ENCODE peak calls at places on chromosome 16, in nine cellular contexts. One of them, this sample, is unnamed.

GRCh38 chr16:50578147-50578546 is 30.0 kb downstream of the NKD1 start:
- DNase-seq in left ventricle myocardium inferior: no peak
- DNase-seq in HEK293T: no peak
- DNase-seq in activated T-cell treated with anti-CD3 and anti-CD28 coated beads, Interleukin-2, amount 50 U/mL, for 72 hours: no peak
- DNase-seq in ACHN: no peak
- DNase-seq in astrocyte: no peak
- DNase-seq in SJSA1: no peak
- DNase-seq in neural progenitor cell: no peak
- DNase-seq in iPS-NIHi11: no peak
- DNase-seq in this sample: no peak

GRCh38 chr16:26983426-26983825 is 83.3 kb upstream of the C16orf82 start:
- DNase-seq in left ventricle myocardium inferior: no peak
- DNase-seq in HEK293T: no peak
- DNase-seq in activated T-cell treated with anti-CD3 and anti-CD28 coated beads, Interleukin-2, amount 50 U/mL, for 72 hours: no peak
- DNase-seq in ACHN: no peak
- DNase-seq in astrocyte: peak; percentile 74
- DNase-seq in SJSA1: no peak
- DNase-seq in neural progenitor cell: no peak
- DNase-seq in iPS-NIHi11: no peak
- DNase-seq in this sample: no peak

GRCh38 chr16:20851601-20852000 is 45.3 kb downstream of the REXO5 start:
- DNase-seq in left ventricle myocardium inferior: peak; percentile 78
- DNase-seq in HEK293T: no peak
- DNase-seq in activated T-cell treated with anti-CD3 and anti-CD28 coated beads, Interleukin-2, amount 50 U/mL, for 72 hours: no peak
- DNase-seq in ACHN: peak; percentile 68
- DNase-seq in astrocyte: peak; percentile 94
- DNase-seq in SJSA1: no peak
- DNase-seq in neural progenitor cell: no peak
- DNase-seq in iPS-NIHi11: peak; percentile 43
- DNase-seq in this sample: peak; percentile 10

GRCh38 chr16:47460301-47460754 is 535 bp downstream of the ITFG1 start:
- DNase-seq in left ventricle myocardium inferior: no peak
- DNase-seq in HEK293T: no peak
- DNase-seq in activated T-cell treated with anti-CD3 and anti-CD28 coated beads, Interleukin-2, amount 50 U/mL, for 72 hours: no peak
- DNase-seq in ACHN: peak; percentile 48
- DNase-seq in astrocyte: peak; percentile 25
- DNase-seq in SJSA1: no peak
- DNase-seq in neural progenitor cell: no peak
- DNase-seq in iPS-NIHi11: peak; percentile 16
- DNase-seq in this sample: no peak

GRCh38 chr16:48165961-48166578 is 10.3 kb upstream of the ABCC12 start:
- DNase-seq in left ventricle myocardium inferior: no peak
- DNase-seq in HEK293T: no peak
- DNase-seq in activated T-cell treated with anti-CD3 and anti-CD28 coated beads, Interleukin-2, amount 50 U/mL, for 72 hours: no peak
- DNase-seq in ACHN: no peak
- DNase-seq in astrocyte: no peak
- DNase-seq in SJSA1: no peak
- DNase-seq in neural progenitor cell: no peak
- DNase-seq in iPS-NIHi11: no peak
- DNase-seq in this sample: no peak

GRCh38 chr16:25317732-25318316 is 60.2 kb upstream of the ZKSCAN2 start:
- DNase-seq in left ventricle myocardium inferior: no peak
- DNase-seq in HEK293T: no peak
- DNase-seq in activated T-cell treated with anti-CD3 and anti-CD28 coated beads, Interleukin-2, amount 50 U/mL, for 72 hours: no peak
- DNase-seq in ACHN: no peak
- DNase-seq in astrocyte: no peak
- DNase-seq in SJSA1: no peak
- DNase-seq in neural progenitor cell: no peak
- DNase-seq in iPS-NIHi11: no peak
- DNase-seq in this sample: no peak

GRCh38 chr16:74603848-74604247 is 3.1 kb downstream of the GLG1 start:
- DNase-seq in left ventricle myocardium inferior: no peak
- DNase-seq in HEK293T: no peak
- DNase-seq in activated T-cell treated with anti-CD3 and anti-CD28 coated beads, Interleukin-2, amount 50 U/mL, for 72 hours: no peak
- DNase-seq in ACHN: no peak
- DNase-seq in astrocyte: peak; percentile 26
- DNase-seq in SJSA1: no peak
- DNase-seq in neural progenitor cell: no peak
- DNase-seq in iPS-NIHi11: no peak
- DNase-seq in this sample: no peak

GRCh38 chr16:389317-389716 is 7.5 kb upstream of the PGAP6 start:
- DNase-seq in left ventricle myocardium inferior: no peak
- DNase-seq in HEK293T: no peak
- DNase-seq in activated T-cell treated with anti-CD3 and anti-CD28 coated beads, Interleukin-2, amount 50 U/mL, for 72 hours: no peak
- DNase-seq in ACHN: no peak
- DNase-seq in astrocyte: no peak
- DNase-seq in SJSA1: no peak
- DNase-seq in neural progenitor cell: no peak
- DNase-seq in iPS-NIHi11: no peak
- DNase-seq in this sample: no peak

GRCh38 chr16:4535627-4536108 is 2.9 kb downstream of the CDIP1 start:
- DNase-seq in left ventricle myocardium inferior: no peak
- DNase-seq in HEK293T: no peak
- DNase-seq in activated T-cell treated with anti-CD3 and anti-CD28 coated beads, Interleukin-2, amount 50 U/mL, for 72 hours: peak; percentile 54
- DNase-seq in ACHN: no peak
- DNase-seq in astrocyte: no peak
- DNase-seq in SJSA1: no peak
- DNase-seq in neural progenitor cell: no peak
- DNase-seq in iPS-NIHi11: no peak
- DNase-seq in this sample: no peak

GRCh38 chr16:87203060-87203656 is 114.0 kb downstream of the C16orf95 start:
- DNase-seq in left ventricle myocardium inferior: peak; percentile 51
- DNase-seq in HEK293T: peak; percentile 90
- DNase-seq in activated T-cell treated with anti-CD3 and anti-CD28 coated beads, Interleukin-2, amount 50 U/mL, for 72 hours: peak; percentile 60
- DNase-seq in ACHN: peak; percentile 91
- DNase-seq in astrocyte: peak; percentile 81
- DNase-seq in SJSA1: peak; percentile 90
- DNase-seq in neural progenitor cell: peak; percentile 90
- DNase-seq in iPS-NIHi11: peak; percentile 89
- DNase-seq in this sample: no peak

GRCh38 chr16:28845173-28846079 is 722 bp downstream of the TUFM start:
- DNase-seq in left ventricle myocardium inferior: no peak
- DNase-seq in HEK293T: peak; percentile 32
- DNase-seq in activated T-cell treated with anti-CD3 and anti-CD28 coated beads, Interleukin-2, amount 50 U/mL, for 72 hours: peak; percentile 57
- DNase-seq in ACHN: peak; percentile 78
- DNase-seq in astrocyte: no peak
- DNase-seq in SJSA1: no peak
- DNase-seq in neural progenitor cell: peak; percentile 32
- DNase-seq in iPS-NIHi11: peak; percentile 45
- DNase-seq in this sample: no peak

GRCh38 chr16:67562526-67562917 is at the start of gene CTCF:
- DNase-seq in left ventricle myocardium inferior: peak; percentile 84
- DNase-seq in HEK293T: peak; percentile 78
- DNase-seq in activated T-cell treated with anti-CD3 and anti-CD28 coated beads, Interleukin-2, amount 50 U/mL, for 72 hours: peak; percentile 88
- DNase-seq in ACHN: peak; percentile 91
- DNase-seq in astrocyte: peak; percentile 53
- DNase-seq in SJSA1: peak; percentile 88
- DNase-seq in neural progenitor cell: peak; percentile 96
- DNase-seq in iPS-NIHi11: peak; percentile 85
- DNase-seq in this sample: peak; percentile 80

GRCh38 chr16:1645914-1646525 is 32.1 kb upstream of the JPT2 start:
- DNase-seq in left ventricle myocardium inferior: no peak
- DNase-seq in HEK293T: no peak
- DNase-seq in activated T-cell treated with anti-CD3 and anti-CD28 coated beads, Interleukin-2, amount 50 U/mL, for 72 hours: peak; percentile 43
- DNase-seq in ACHN: peak; percentile 28
- DNase-seq in astrocyte: peak; percentile 20
- DNase-seq in SJSA1: no peak
- DNase-seq in neural progenitor cell: no peak
- DNase-seq in iPS-NIHi11: no peak
- DNase-seq in this sample: peak; percentile 57

GRCh38 chr16:66376114-66376513 is 9.6 kb downstream of the CDH5 start:
- DNase-seq in left ventricle myocardium inferior: no peak
- DNase-seq in HEK293T: no peak
- DNase-seq in activated T-cell treated with anti-CD3 and anti-CD28 coated beads, Interleukin-2, amount 50 U/mL, for 72 hours: no peak
- DNase-seq in ACHN: no peak
- DNase-seq in astrocyte: no peak
- DNase-seq in SJSA1: no peak
- DNase-seq in neural progenitor cell: no peak
- DNase-seq in iPS-NIHi11: no peak
- DNase-seq in this sample: no peak

GRCh38 chr16:61182416-61182815 is 853.8 kb downstream of the CDH8 start:
- DNase-seq in left ventricle myocardium inferior: no peak
- DNase-seq in HEK293T: no peak
- DNase-seq in activated T-cell treated with anti-CD3 and anti-CD28 coated beads, Interleukin-2, amount 50 U/mL, for 72 hours: no peak
- DNase-seq in ACHN: no peak
- DNase-seq in astrocyte: no peak
- DNase-seq in SJSA1: no peak
- DNase-seq in neural progenitor cell: no peak
- DNase-seq in iPS-NIHi11: no peak
- DNase-seq in this sample: no peak

GRCh38 chr16:27240948-27241531 is 27.5 kb downstream of the NSMCE1 start:
- DNase-seq in left ventricle myocardium inferior: no peak
- DNase-seq in HEK293T: no peak
- DNase-seq in activated T-cell treated with anti-CD3 and anti-CD28 coated beads, Interleukin-2, amount 50 U/mL, for 72 hours: peak; percentile 0
- DNase-seq in ACHN: peak; percentile 48
- DNase-seq in astrocyte: peak; percentile 59
- DNase-seq in SJSA1: no peak
- DNase-seq in neural progenitor cell: no peak
- DNase-seq in iPS-NIHi11: no peak
- DNase-seq in this sample: no peak

GRCh38 chr16:2180962-2181923 is 15.2 kb downstream of the CASKIN1 start:
- DNase-seq in left ventricle myocardium inferior: no peak
- DNase-seq in HEK293T: no peak
- DNase-seq in activated T-cell treated with anti-CD3 and anti-CD28 coated beads, Interleukin-2, amount 50 U/mL, for 72 hours: no peak
- DNase-seq in ACHN: no peak
- DNase-seq in astrocyte: no peak
- DNase-seq in SJSA1: no peak
- DNase-seq in neural progenitor cell: peak; percentile 21
- DNase-seq in iPS-NIHi11: peak; percentile 69
- DNase-seq in this sample: no peak

GRCh38 chr16:25126820-25127232 is 15.3 kb downstream of the LCMT1 start:
- DNase-seq in left ventricle myocardium inferior: no peak
- DNase-seq in HEK293T: peak; percentile 41
- DNase-seq in activated T-cell treated with anti-CD3 and anti-CD28 coated beads, Interleukin-2, amount 50 U/mL, for 72 hours: peak; percentile 31
- DNase-seq in ACHN: peak; percentile 86
- DNase-seq in astrocyte: peak; percentile 91
- DNase-seq in SJSA1: peak; percentile 62
- DNase-seq in neural progenitor cell: no peak
- DNase-seq in iPS-NIHi11: peak; percentile 23
- DNase-seq in this sample: peak; percentile 16

GRCh38 chr16:21244798-21245197 is 11.3 kb downstream of the ANKS4B start:
- DNase-seq in left ventricle myocardium inferior: no peak
- DNase-seq in HEK293T: no peak
- DNase-seq in activated T-cell treated with anti-CD3 and anti-CD28 coated beads, Interleukin-2, amount 50 U/mL, for 72 hours: no peak
- DNase-seq in ACHN: no peak
- DNase-seq in astrocyte: no peak
- DNase-seq in SJSA1: no peak
- DNase-seq in neural progenitor cell: no peak
- DNase-seq in iPS-NIHi11: no peak
- DNase-seq in this sample: no peak